ENCODE peak calls at places on chromosomes 2 and 18, in four cellular contexts. Y is left cardiac atrium, R is LoVo, Q is NCI-H510A. H is an unnamed sample.
A peak's percentile ranks its signal among the peaks of the same experiment; 100 is the strongest.

GRCh38 chr18:59202258-59202820 is 17.6 kb upstream of the GRP start:
- DNase-seq in R (no peak), Y (no peak), Q (no peak), H (no peak)

GRCh38 chr2:180690611-180691010 is 289.8 kb upstream of the UBE2E3 start:
- DNase-seq in Q (no peak), Y (no peak), R (no peak), H (no peak)

GRCh38 chr2:42722328-42723190 is 41.4 kb downstream of the OXER1 start:
- DNase-seq in Y (peak; percentile 59), Q (peak; percentile 5), R (no peak), H (no peak)

GRCh38 chr2:86686905-86687304 is 33.2 kb upstream of the RMND5A start:
- DNase-seq in R (no peak), Y (no peak), Q (no peak), H (no peak)

GRCh38 chr2:55768991-55769390 is 75.3 kb upstream of the PNPT1 start:
- DNase-seq in Y (no peak), Q (no peak), R (no peak), H (no peak)

GRCh38 chr18:79615091-79615490 is 64.5 kb upstream of the CTDP1 start:
- DNase-seq in R (no peak), Q (no peak), Y (no peak), H (no peak)

GRCh38 chr18:32346667-32347066 is 124.0 kb downstream of the GAREM1 start:
- DNase-seq in Y (no peak), R (no peak), Q (no peak), H (peak; percentile 26)

GRCh38 chr2:207156451-207157161 is 9.1 kb downstream of the KLF7 start:
- DNase-seq in Y (no peak), R (no peak), Q (no peak), H (no peak)

GRCh38 chr18:48297139-48297538 is 112.0 kb downstream of the ZBTB7C start:
- DNase-seq in Q (no peak), Y (no peak), R (no peak), H (no peak)

GRCh38 chr2:53859354-53860159 is at the start of gene GPR75:
- DNase-seq in Q (no peak), R (no peak), Y (peak; percentile 41), H (no peak)

GRCh38 chr2:161237397-161238263 is 70.6 kb upstream of the PSMD14 start:
- DNase-seq in R (no peak), Y (peak; percentile 53), Q (no peak), H (no peak)

GRCh38 chr2:172674034-172674967 is 61.3 kb upstream of the RAPGEF4 start:
- DNase-seq in Y (peak; percentile 43), Q (no peak), R (no peak), H (no peak)

GRCh38 chr2:30886101-30886500 is 78.9 kb upstream of the CAPN13 start:
- DNase-seq in Y (no peak), R (no peak), Q (no peak), H (no peak)

GRCh38 chr2:34570266-34570872 is 971.3 kb upstream of the FAM98A start:
- DNase-seq in Y (no peak), Q (no peak), R (peak; percentile 15), H (no peak)

GRCh38 chr2:119158563-119159347 is at the start of gene C1QL2:
- DNase-seq in R (no peak), Y (no peak), Q (peak; percentile 36), H (no peak)

GRCh38 chr2:26616032-26616863 is 24.9 kb downstream of the CIB4 start:
- DNase-seq in Q (no peak), Y (no peak), R (no peak), H (no peak)

GRCh38 chr2:177721087-177721486 is 328.5 kb downstream of the AGPS start:
- DNase-seq in Q (no peak), Y (no peak), R (no peak), H (no peak)

H was measured in smooth muscle cell of the brain vasculature.